ENCODE peak calls at places on chromosomes 1 and 21, in five cellular contexts. C, E, I, V and D are unnamed samples.

GRCh38 chr1:29428216-29428615 is 191.9 kb downstream of the PTPRU start:
- DNase-seq in C (no peak), E (no peak), I (no peak), V (no peak), D (no peak)

GRCh38 chr1:173436831-173437428 is 40.2 kb upstream of the PRDX6 start:
- DNase-seq in C (no peak), E (no peak), I (no peak), V (no peak), D (no peak)

GRCh38 chr1:66623812-66624211 is 89.9 kb downstream of the SGIP1 start:
- DNase-seq in C (no peak), E (no peak), I (no peak), V (no peak), D (no peak)

GRCh38 chr1:89525169-89525855 is 683 bp downstream of the LRRC8B start:
- DNase-seq in C (peak; percentile 31), E (no peak), I (no peak), V (peak; percentile 36), D (peak; percentile 77)

GRCh38 chr1:214678386-214678785 is 75.4 kb downstream of the CENPF start:
- DNase-seq in C (no peak), E (no peak), I (no peak), V (no peak), D (no peak)

GRCh38 chr1:45522324-45523104 is 830 bp upstream of the PRDX1 start:
- DNase-seq in C (no peak), E (no peak), I (no peak), V (peak; percentile 23), D (no peak)

GRCh38 chr21:15732290-15732995 is 2.7 kb downstream of the USP25 start:
- DNase-seq in C (no peak), E (peak; percentile 25), I (no peak), V (no peak), D (peak; percentile 80)

GRCh38 chr1:200036616-200037270 is 9.2 kb downstream of the NR5A2 start:
- DNase-seq in C (no peak), E (no peak), I (no peak), V (no peak), D (no peak)

GRCh38 chr21:45010860-45011259 is 63.5 kb upstream of the ADARB1 start:
- DNase-seq in C (peak; percentile 10), E (no peak), I (no peak), V (no peak), D (no peak)

GRCh38 chr21:16159213-16159970 is 429.6 kb downstream of the USP25 start:
- DNase-seq in C (no peak), E (no peak), I (no peak), V (no peak), D (no peak)

GRCh38 chr1:24107462-24108225 is 4.3 kb downstream of the MYOM3 start:
- DNase-seq in C (peak; percentile 59), E (peak; percentile 81), I (no peak), V (no peak), D (no peak)

GRCh38 chr1:38728176-38728908 is 131.2 kb downstream of the RRAGC start:
- DNase-seq in C (peak; percentile 55), E (no peak), I (no peak), V (peak; percentile 26), D (no peak)

GRCh38 chr1:117572546-117572945 is 33.3 kb upstream of the TENT5C start:
- DNase-seq in C (no peak), E (no peak), I (no peak), V (no peak), D (no peak)

GRCh38 chr1:172468296-172468695 is 24.4 kb upstream of the PIGC start:
- DNase-seq in C (no peak), E (no peak), I (no peak), V (no peak), D (no peak)

GRCh38 chr1:208510192-208510952 is 266.2 kb upstream of the PLXNA2 start:
- DNase-seq in C (no peak), E (peak; percentile 5), I (no peak), V (no peak), D (no peak)

GRCh38 chr1:112619518-112620458 is at the start of gene CAPZA1:
- DNase-seq in C (peak; percentile 91), E (peak; percentile 75), I (peak; percentile 96), V (peak; percentile 90), D (peak; percentile 95)

GRCh38 chr1:112618114-112618720 is 724 bp downstream of the ST7L start:
- DNase-seq in C (no peak), E (no peak), I (no peak), V (no peak), D (peak; percentile 59)

GRCh38 chr1:112614460-112615065 is 4.4 kb downstream of the ST7L start:
- DNase-seq in C (no peak), E (no peak), I (no peak), V (no peak), D (peak; percentile 51)

DNA sequence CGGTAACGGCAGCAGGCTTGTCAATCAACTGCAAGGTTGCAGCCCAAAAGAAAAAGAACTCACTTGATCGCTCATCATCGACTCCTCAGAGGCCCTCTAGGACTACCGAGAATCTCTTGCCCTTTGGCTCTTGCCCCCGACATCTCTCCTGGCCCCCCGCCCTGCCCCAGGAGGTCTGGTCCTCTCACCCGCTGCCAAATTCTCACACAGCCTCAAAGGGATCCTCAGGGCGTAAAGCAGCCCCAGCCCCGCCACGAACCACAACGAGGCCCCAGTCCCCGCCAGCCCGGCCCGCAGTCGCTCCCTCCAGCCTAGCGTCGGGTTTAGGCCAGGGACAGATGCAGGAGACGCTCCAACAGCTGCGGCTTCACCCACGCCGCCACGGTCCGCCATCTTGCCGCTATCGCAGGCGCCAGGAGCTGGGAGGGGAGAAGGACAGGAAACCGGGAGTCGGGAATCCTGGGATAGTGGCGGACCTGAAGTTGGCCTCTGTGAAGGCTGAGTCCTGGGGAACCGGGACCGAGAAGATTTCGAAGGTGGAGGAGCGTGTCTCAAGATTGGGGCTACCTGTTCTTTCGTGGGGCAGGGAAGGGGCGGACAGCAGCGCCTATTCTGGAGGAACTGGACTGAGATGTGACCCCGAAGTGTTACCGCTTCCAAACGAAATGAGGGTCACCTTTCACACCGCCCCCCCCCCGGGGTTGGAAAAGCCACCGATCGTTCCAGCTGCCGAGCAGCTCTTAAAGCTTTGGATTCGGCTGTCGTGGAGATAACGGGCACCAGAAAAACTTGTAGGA is at the start of gene ST7L:
- DNase-seq in C (peak; percentile 78), E (peak; percentile 41), I (peak; percentile 95), V (peak; percentile 74), D (peak; percentile 84)
- TF ChIP-seq POLR2A in C (no peak), E (peak; percentile 88), I (no peak), V (no peak), D (no peak)

DNA sequence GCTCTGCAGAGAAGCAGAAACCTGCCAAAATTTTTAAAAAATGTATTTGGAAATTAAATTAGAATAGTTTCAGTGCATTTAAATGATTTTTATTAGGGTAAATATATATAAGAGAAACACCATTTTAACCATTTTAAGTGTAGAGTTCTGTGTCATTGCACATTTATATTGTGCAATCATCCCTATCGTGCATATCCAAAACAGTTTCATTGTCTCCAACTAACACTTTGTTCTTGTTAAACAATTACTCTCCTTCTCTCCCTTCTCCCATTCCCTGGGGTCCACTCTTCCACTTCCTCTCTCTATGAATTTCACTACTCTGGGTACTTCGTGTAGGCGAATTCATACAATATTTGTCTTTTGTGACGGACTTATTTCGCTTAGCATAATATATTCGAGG is 6.0 kb upstream of the OR2L8 start:
- DNase-seq in C (no peak), E (no peak), I (no peak), V (no peak), D (no peak)
- TF ChIP-seq POLR2A in C (no peak), E (no peak), I (no peak), V (no peak), D (no peak)

GRCh38 chr1:227946624-227947424 is 908 bp downstream of the WNT9A start:
- DNase-seq in C (peak; percentile 77), E (peak; percentile 94), I (no peak), V (peak; percentile 82), D (peak; percentile 42)
- TF ChIP-seq POLR2A in C (no peak), E (no peak), I (no peak), V (no peak), D (no peak)

GRCh38 chr1:37480125-37480466 is 5.7 kb downstream of the ZC3H12A start:
- DNase-seq in C (no peak), E (no peak), I (no peak), V (peak; percentile 28), D (no peak)

GRCh38 chr1:37478451-37478871 is 4.1 kb downstream of the ZC3H12A start:
- DNase-seq in C (peak; percentile 35), E (no peak), I (no peak), V (no peak), D (peak; percentile 35)

GRCh38 chr1:37480581-37481288 is 6.4 kb downstream of the ZC3H12A start:
- DNase-seq in C (no peak), E (no peak), I (no peak), V (no peak), D (no peak)

GRCh38 chr1:37478890-37479254 is 4.5 kb downstream of the ZC3H12A start:
- DNase-seq in C (no peak), E (no peak), I (no peak), V (no peak), D (no peak)

DNA sequence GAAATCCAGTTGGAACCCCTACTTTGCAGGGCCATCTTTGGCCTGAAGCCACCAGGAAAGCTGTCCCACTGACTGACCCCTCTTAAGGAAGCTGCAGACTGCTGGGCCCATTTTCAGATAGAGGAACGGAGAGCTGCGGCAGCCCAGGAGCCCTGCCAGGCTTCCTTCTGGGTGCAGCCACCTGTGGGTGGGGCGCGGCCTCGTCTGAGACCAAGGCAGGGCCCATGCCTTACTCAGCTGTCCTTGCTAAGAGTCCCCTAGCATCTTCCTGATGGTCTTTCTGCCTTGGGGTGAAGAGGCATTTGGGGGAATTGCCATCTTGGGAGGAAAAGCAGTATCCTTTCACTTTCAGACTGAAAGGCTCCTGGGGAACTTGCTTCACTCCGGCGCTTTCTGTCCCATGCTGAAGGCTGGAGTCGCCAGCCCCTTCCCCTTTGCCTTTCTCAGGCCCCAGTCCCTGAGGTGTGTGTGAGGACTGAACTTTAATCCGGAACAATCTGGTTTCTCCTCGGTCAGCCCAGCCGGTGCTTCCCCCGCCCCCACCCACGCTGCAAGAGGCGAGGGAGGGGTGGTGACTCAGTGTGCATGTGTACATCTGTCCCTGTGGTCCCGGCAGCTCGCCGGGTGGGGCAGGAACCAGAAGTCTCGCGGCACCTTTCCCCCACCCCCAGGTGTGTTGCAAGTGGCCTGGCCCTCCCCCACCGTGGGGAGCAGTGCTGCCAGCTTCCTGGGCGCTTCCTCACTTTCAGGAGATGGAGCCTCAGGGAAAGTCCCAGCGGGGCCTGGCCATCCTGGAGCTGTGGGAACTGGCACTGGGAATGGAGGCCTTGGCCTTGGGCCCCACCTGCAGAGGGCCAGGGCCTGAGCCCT is 5.1 kb downstream of the ZC3H12A start:
- DNase-seq in C (peak; percentile 94), E (peak; percentile 84), I (peak; percentile 96), V (peak; percentile 86), D (peak; percentile 81)
- TF ChIP-seq POLR2A in C (peak; percentile 33), E (no peak), I (peak; percentile 69), V (peak; percentile 12), D (peak; percentile 55)

GRCh38 chr1:1359668-1360468 is 1.5 kb upstream of the MXRA8 start:
- DNase-seq in C (no peak), E (no peak), I (no peak), V (peak; percentile 42), D (no peak)

GRCh38 chr1:1356796-1357401 is 1.5 kb downstream of the MXRA8 start:
- DNase-seq in C (peak; percentile 19), E (no peak), I (no peak), V (no peak), D (no peak)

GRCh38 chr1:1359316-1359667 is 937 bp upstream of the MXRA8 start:
- DNase-seq in C (no peak), E (no peak), I (no peak), V (no peak), D (no peak)

GRCh38 chr1:1357871-1358432 is 403 bp downstream of the MXRA8 start:
- DNase-seq in C (peak; percentile 12), E (no peak), I (no peak), V (no peak), D (no peak)

GRCh38 chr1:1358433-1359201 is at the start of gene MXRA8:
- DNase-seq in C (peak; percentile 44), E (no peak), I (no peak), V (peak; percentile 87), D (peak; percentile 55)
- TF ChIP-seq POLR2A in C (no peak), E (no peak), I (no peak), V (no peak), D (no peak)